ENCODE peak calls at places on chromosome 11, in five cellular contexts. R is breast epithelium, P is upper lobe of right lung, O is stomach, Q is ovary. Y is an unnamed sample.

GRCh38 chr11:79174045-79175008 is 266.5 kb downstream of the TENM4 start:
- DNase-seq in P (no peak), R (no peak), Q (peak; percentile 28), O (no peak), Y (no peak)

GRCh38 chr11:44146931-44147330 is 51.5 kb downstream of the EXT2 start:
- DNase-seq in O (no peak), R (no peak), Q (no peak), P (no peak), Y (no peak)

GRCh38 chr11:28919194-28919593 is 811.0 kb downstream of the METTL15 start:
- DNase-seq in O (no peak), Q (no peak), P (no peak), R (no peak), Y (no peak)

GRCh38 chr11:120306519-120307242 is 18.4 kb upstream of the TLCD5 start:
- DNase-seq in P (no peak), O (peak; percentile 69), R (no peak), Q (no peak), Y (no peak)

GRCh38 chr11:77191823-77192495 is 63.9 kb downstream of the MYO7A start:
- DNase-seq in P (peak; percentile 86), R (peak; percentile 81), O (peak; percentile 90), Q (peak; percentile 61), Y (no peak)

GRCh38 chr11:124717786-124718634 is 21.7 kb upstream of the NRGN start:
- DNase-seq in R (no peak), O (no peak), Q (peak; percentile 22), P (peak; percentile 81), Y (no peak)

GRCh38 chr11:45145083-45145420 is 1.4 kb upstream of the PRDM11 start:
- DNase-seq in Q (no peak), P (peak; percentile 5), O (no peak), R (no peak), Y (no peak)

GRCh38 chr11:118304809-118305248 is 299 bp downstream of the CD3E start:
- DNase-seq in Q (no peak), O (no peak), R (no peak), P (no peak), Y (no peak)

GRCh38 chr11:110123003-110123402 is 29.8 kb downstream of the ZC3H12C start:
- DNase-seq in O (no peak), P (no peak), Q (no peak), R (no peak), Y (no peak)

GRCh38 chr11:128530119-128531091 is 57.0 kb downstream of the ETS1 start:
- DNase-seq in Q (peak; percentile 80), P (no peak), O (peak; percentile 41), R (no peak), Y (no peak)

GRCh38 chr11:18352581-18352980 is 30.2 kb downstream of the GTF2H1 start:
- DNase-seq in R (no peak), Q (no peak), O (no peak), P (no peak), Y (no peak)

GRCh38 chr11:132430352-132431091 is 1060.1 kb downstream of the NTM start:
- DNase-seq in Q (no peak), R (no peak), P (no peak), O (peak; percentile 26), Y (no peak)

GRCh38 chr11:120550007-120550406 is 38.5 kb downstream of the GRIK4 start:
- DNase-seq in R (no peak), Q (no peak), O (no peak), P (no peak), Y (no peak)

GRCh38 chr11:78876686-78877085 is 302.0 kb upstream of the NARS2 start:
- DNase-seq in P (no peak), Q (no peak), R (no peak), O (no peak), Y (no peak)

GRCh38 chr11:67119577-67120391 is 721 bp downstream of the KDM2A start:
- DNase-seq in Q (peak; percentile 34), P (peak; percentile 67), R (no peak), O (no peak), Y (peak; percentile 42)

GRCh38 chr11:36403661-36404060 is 106.4 kb downstream of the TRAF6 start:
- DNase-seq in P (no peak), R (no peak), O (no peak), Q (no peak), Y (no peak)

GRCh38 chr11:56841210-56841810 is 92.8 kb upstream of the OR9G4 start:
- DNase-seq in Q (peak; percentile 37), O (peak; percentile 58), P (no peak), R (peak; percentile 23), Y (no peak)

GRCh38 chr11:26849009-26849408 is 127.1 kb upstream of the SLC5A12 start:
- DNase-seq in Q (peak; percentile 29), O (no peak), P (peak; percentile 65), R (no peak), Y (no peak)

GRCh38 chr11:12547953-12548650 is 126.1 kb upstream of the TEAD1 start:
- DNase-seq in O (no peak), Q (no peak), P (no peak), R (no peak), Y (no peak)

GRCh38 chr11:17699157-17700114 is 19.9 kb upstream of the MYOD1 start:
- DNase-seq in R (no peak), Q (no peak), O (no peak), P (no peak), Y (no peak)

GRCh38 chr11:92540113-92540512 is 315.5 kb downstream of the FAT3 start:
- DNase-seq in Q (no peak), P (no peak), O (no peak), R (no peak), Y (no peak)

GRCh38 chr11:101096036-101096704 is 33.4 kb downstream of the PGR start:
- DNase-seq in R (peak; percentile 23), P (no peak), O (peak; percentile 27), Q (peak; percentile 35), Y (no peak)

GRCh38 chr11:11148104-11148509 is 204.9 kb downstream of the CSNK2A3 start:
- DNase-seq in P (peak; percentile 77), O (no peak), Q (peak; percentile 63), R (peak; percentile 92), Y (peak; percentile 78)

GRCh38 chr11:96967616-96968015 is 577.8 kb downstream of the JRKL start:
- DNase-seq in P (no peak), R (no peak), Q (no peak), O (no peak), Y (no peak)

GRCh38 chr11:43943357-43943930 is 1.0 kb downstream of the C11orf96 start:
- DNase-seq in O (no peak), Q (peak; percentile 53), R (no peak), P (no peak), Y (no peak)

GRCh38 chr11:116895053-116895757 is 57.8 kb upstream of the APOA1 start:
- DNase-seq in R (no peak), P (no peak), Q (no peak), O (no peak), Y (no peak)

GRCh38 chr11:61922539-61922938 is 5.2 kb upstream of the RAB3IL1 start:
- DNase-seq in R (peak; percentile 59), O (peak; percentile 36), P (no peak), Q (peak; percentile 94), Y (no peak)

GRCh38 chr11:61477734-61478148 is 30.8 kb upstream of the LRRC10B start:
- DNase-seq in Q (peak; percentile 62), O (peak; percentile 51), R (no peak), P (peak; percentile 73), Y (peak; percentile 62)

GRCh38 chr11:82818399-82819043 is 81.7 kb downstream of the PRCP start:
- DNase-seq in P (no peak), R (no peak), O (no peak), Q (no peak), Y (no peak)

GRCh38 chr11:125085301-125086081 is 22.4 kb downstream of the SLC37A2 start:
- DNase-seq in P (peak; percentile 54), Q (no peak), R (no peak), O (no peak), Y (no peak)

GRCh38 chr11:111765320-111765983 is 737 bp downstream of the PPP2R1B start:
- DNase-seq in O (no peak), R (no peak), Q (no peak), P (no peak), Y (no peak)

GRCh38 chr11:45856044-45856468 is 8.8 kb downstream of the CRY2 start:
- DNase-seq in R (no peak), Q (no peak), O (no peak), P (no peak), Y (no peak)

GRCh38 chr11:326842-327580 is 6.4 kb upstream of the IFITM3 start:
- DNase-seq in P (peak; percentile 83), Q (peak; percentile 93), O (peak; percentile 80), R (peak; percentile 69), Y (peak; percentile 89)

GRCh38 chr11:121630041-121630440 is 177.3 kb upstream of the SORL1-AS1 start:
- DNase-seq in Q (no peak), P (no peak), O (no peak), R (no peak), Y (no peak)

GRCh38 chr11:119482561-119483001 is 59.6 kb upstream of the THY1 start:
- DNase-seq in R (peak; percentile 11), P (no peak), O (peak; percentile 23), Q (no peak), Y (peak; percentile 39)

GRCh38 chr11:3954448-3955298 is 99.2 kb downstream of the STIM1 start:
- DNase-seq in R (no peak), Q (no peak), P (no peak), O (no peak), Y (no peak)

GRCh38 chr11:13210424-13210823 is 67.2 kb upstream of the BMAL1 start:
- DNase-seq in R (peak; percentile 64), P (no peak), Q (peak; percentile 78), O (peak; percentile 73), Y (peak; percentile 72)

GRCh38 chr11:96607890-96608558 is 218.2 kb downstream of the JRKL start:
- DNase-seq in Q (no peak), O (no peak), P (no peak), R (no peak), Y (no peak)

GRCh38 chr11:44244649-44245308 is 65.2 kb downstream of the ALX4 start:
- DNase-seq in P (no peak), R (no peak), O (no peak), Q (no peak), Y (no peak)

GRCh38 chr11:22763166-22763565 is 66.4 kb downstream of the SVIP start:
- DNase-seq in R (no peak), P (no peak), Q (no peak), O (no peak), Y (no peak)
- H3K4me1 ChIP-seq in R (no peaks in the 10 kb centered on the region), P (no peaks in the 10 kb centered on the region), Q (no peaks in the 10 kb centered on the region), O (no peaks in the 10 kb centered on the region), Y (no peaks in the 10 kb centered on the region)

GRCh38 chr11:95089620-95090542 is at the start of gene ENDOD1:
- DNase-seq in R (peak; percentile 72), O (peak; percentile 85), P (peak; percentile 95), Q (peak; percentile 77), Y (peak; percentile 87)
- TF ChIP-seq CTCF in R (no peak), O (no peak), P (no peak), Q (no peak), Y (peak; percentile 14)

DNA sequence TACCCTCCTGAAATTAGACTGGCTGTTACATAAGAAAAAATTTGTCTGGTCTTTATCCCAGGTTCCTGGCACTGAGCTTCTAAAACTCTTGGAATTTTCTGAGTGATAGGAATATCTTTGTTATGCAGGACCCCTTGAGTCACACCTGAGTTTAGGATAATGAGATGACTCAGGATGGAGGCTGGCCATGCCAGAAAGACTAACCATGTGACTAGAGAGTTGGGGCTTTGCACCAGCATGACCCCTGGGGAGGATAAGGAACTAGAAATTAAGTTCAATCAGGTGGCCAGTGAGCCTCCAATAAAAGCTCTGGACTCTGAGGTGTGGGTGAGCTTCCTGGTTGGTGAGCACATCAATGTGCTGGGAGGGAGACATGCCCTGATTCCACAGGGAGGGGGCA is 88.1 kb downstream of the XRRA1 start:
- DNase-seq in P (no peak), R (no peak), Q (no peak), O (no peak), Y (no peak)
- H3K36me3 ChIP-seq in P (peaks cover 18% of the 10 kb centered on the region), R (peaks cover 3% of the 10 kb centered on the region), Q (no peaks in the 10 kb centered on the region), O (peaks cover 23% of the 10 kb centered on the region), Y (no peaks in the 10 kb centered on the region)

GRCh38 chr11:65492387-65492636 is 6.5 kb upstream of the MALAT1 start:
- DNase-seq in O (no peak), Q (no peak), R (no peak), P (no peak), Y (no peak)
- H3K4me1 ChIP-seq in O (peaks cover 94% of the 10 kb centered on the region), Q (peaks cover 52% of the 10 kb centered on the region), R (peaks cover 77% of the 10 kb centered on the region), P (peaks cover 97% of the 10 kb centered on the region), Y (peaks cover 67% of the 10 kb centered on the region)

Y was measured in right lobe of liver.